ENCODE peak calls at places on chromosomes 7 and 10, in four cellular contexts. One of them, this sample, is unnamed.

GRCh38 chr10:114684822-114685209 is 26.7 kb upstream of the ABLIM1 start:
- DNase-seq in cardiac muscle cell: peak
- DNase-seq in kidney: no peak
- DNase-seq in heart right ventricle: no peak
- DNase-seq in this sample: peak

GRCh38 chr7:1564603-1565022 is 5.2 kb downstream of the PSMG3 start:
- DNase-seq in cardiac muscle cell: no peak
- DNase-seq in kidney: peak
- DNase-seq in heart right ventricle: no peak
- DNase-seq in this sample: no peak

GRCh38 chr7:100867796-100868485 is 754 bp downstream of the TRIP6 start:
- DNase-seq in cardiac muscle cell: no peak
- DNase-seq in kidney: peak
- DNase-seq in heart right ventricle: no peak
- DNase-seq in this sample: no peak

GRCh38 chr7:135160858-135161653 is 9.5 kb downstream of the CYREN start:
- DNase-seq in cardiac muscle cell: peak
- DNase-seq in kidney: no peak
- DNase-seq in heart right ventricle: no peak
- DNase-seq in this sample: no peak

GRCh38 chr7:16260236-16260728 is 161.1 kb downstream of the CRPPA start:
- DNase-seq in cardiac muscle cell: no peak
- DNase-seq in kidney: no peak
- DNase-seq in heart right ventricle: no peak
- DNase-seq in this sample: no peak

GRCh38 chr7:134936893-134937520 is 49.3 kb upstream of the AGBL3 start:
- DNase-seq in cardiac muscle cell: no peak
- DNase-seq in kidney: no peak
- DNase-seq in heart right ventricle: no peak
- DNase-seq in this sample: no peak

GRCh38 chr7:2003931-2004812 is 228.6 kb downstream of the MAD1L1 start:
- DNase-seq in cardiac muscle cell: no peak
- DNase-seq in kidney: peak
- DNase-seq in heart right ventricle: peak
- DNase-seq in this sample: no peak

GRCh38 chr7:152760384-152761115 is 998 bp downstream of the ACTR3B start:
- DNase-seq in cardiac muscle cell: no peak
- DNase-seq in kidney: no peak
- DNase-seq in heart right ventricle: no peak
- DNase-seq in this sample: no peak

GRCh38 chr7:157297071-157297638 is 39.6 kb upstream of the DNAJB6 start:
- DNase-seq in cardiac muscle cell: no peak
- DNase-seq in kidney: no peak
- DNase-seq in heart right ventricle: no peak
- DNase-seq in this sample: no peak

GRCh38 chr7:127365164-127365956 is 27.1 kb downstream of the ZNF800 start:
- DNase-seq in cardiac muscle cell: no peak
- DNase-seq in kidney: no peak
- DNase-seq in heart right ventricle: no peak
- DNase-seq in this sample: no peak

GRCh38 chr7:45923290-45923689 is 2.2 kb upstream of the IGFBP3 start:
- DNase-seq in cardiac muscle cell: peak
- DNase-seq in kidney: peak
- DNase-seq in heart right ventricle: peak
- DNase-seq in this sample: peak

GRCh38 chr10:112801748-112802147 is 148.3 kb upstream of the TCF7L2 start:
- DNase-seq in cardiac muscle cell: no peak
- DNase-seq in kidney: no peak
- DNase-seq in heart right ventricle: no peak
- DNase-seq in this sample: no peak

GRCh38 chr10:114541081-114541833 is 116.8 kb downstream of the ABLIM1 start:
- DNase-seq in cardiac muscle cell: peak
- DNase-seq in kidney: no peak
- DNase-seq in heart right ventricle: peak
- DNase-seq in this sample: no peak

GRCh38 chr7:47941136-47941844 is 7.0 kb downstream of the PKD1L1 start:
- DNase-seq in cardiac muscle cell: peak
- DNase-seq in kidney: peak
- DNase-seq in heart right ventricle: no peak
- DNase-seq in this sample: no peak

GRCh38 chr7:25694690-25695089 is 457.3 kb upstream of the NFE2L3 start:
- DNase-seq in cardiac muscle cell: no peak
- DNase-seq in kidney: no peak
- DNase-seq in heart right ventricle: no peak
- DNase-seq in this sample: no peak

GRCh38 chr7:152189026-152189425 is 163.6 kb downstream of the GALNT11 start:
- DNase-seq in cardiac muscle cell: peak
- DNase-seq in kidney: no peak
- DNase-seq in heart right ventricle: no peak
- DNase-seq in this sample: no peak

GRCh38 chr10:35025916-35026315 is 64.2 kb downstream of the CUL2 start:
- DNase-seq in cardiac muscle cell: peak
- DNase-seq in kidney: no peak
- DNase-seq in heart right ventricle: no peak
- DNase-seq in this sample: no peak

GRCh38 chr7:44636926-44637325 is 30.5 kb downstream of the OGDH start:
- DNase-seq in cardiac muscle cell: no peak
- DNase-seq in kidney: no peak
- DNase-seq in heart right ventricle: no peak
- DNase-seq in this sample: no peak

GRCh38 chr7:152462995-152463713 is 27.4 kb upstream of the KMT2C start:
- DNase-seq in cardiac muscle cell: peak
- DNase-seq in kidney: no peak
- DNase-seq in heart right ventricle: no peak
- DNase-seq in this sample: peak

GRCh38 chr10:61986788-61987187 is 85.3 kb downstream of the ARID5B start:
- DNase-seq in cardiac muscle cell: no peak
- DNase-seq in kidney: no peak
- DNase-seq in heart right ventricle: no peak
- DNase-seq in this sample: no peak

GRCh38 chr10:30502266-30503058 is 68.5 kb downstream of the MAP3K8 start:
- DNase-seq in cardiac muscle cell: peak
- DNase-seq in kidney: no peak
- DNase-seq in heart right ventricle: no peak
- DNase-seq in this sample: peak

GRCh38 chr7:73738612-73739386 is at the start of gene ABHD11:
- DNase-seq in cardiac muscle cell: peak
- DNase-seq in kidney: peak
- DNase-seq in heart right ventricle: peak
- DNase-seq in this sample: peak

GRCh38 chr7:157464111-157464970 is 127.5 kb downstream of the DNAJB6 start:
- DNase-seq in cardiac muscle cell: no peak
- DNase-seq in kidney: no peak
- DNase-seq in heart right ventricle: no peak
- DNase-seq in this sample: no peak

GRCh38 chr10:137606-138005 is 2.4 kb downstream of the ZMYND11 start:
- DNase-seq in cardiac muscle cell: no peak
- DNase-seq in kidney: no peak
- DNase-seq in heart right ventricle: no peak
- DNase-seq in this sample: no peak

GRCh38 chr7:135716677-135717238 is 11.2 kb downstream of the SLC13A4 start:
- DNase-seq in cardiac muscle cell: peak
- DNase-seq in kidney: no peak
- DNase-seq in heart right ventricle: no peak
- DNase-seq in this sample: peak

GRCh38 chr7:99030145-99030856 is 113.6 kb downstream of the SMURF1 start:
- DNase-seq in cardiac muscle cell: no peak
- DNase-seq in kidney: no peak
- DNase-seq in heart right ventricle: no peak
- DNase-seq in this sample: no peak

GRCh38 chr7:130421685-130422084 is 19.1 kb downstream of the CEP41 start:
- DNase-seq in cardiac muscle cell: peak
- DNase-seq in kidney: no peak
- DNase-seq in heart right ventricle: no peak
- DNase-seq in this sample: peak

GRCh38 chr10:4334076-4334475 is 491.9 kb upstream of the AKR1E2 start:
- DNase-seq in cardiac muscle cell: no peak
- DNase-seq in kidney: no peak
- DNase-seq in heart right ventricle: no peak
- DNase-seq in this sample: no peak

GRCh38 chr7:2734761-2735571 is 47.0 kb downstream of the AMZ1 start:
- DNase-seq in cardiac muscle cell: no peak
- DNase-seq in kidney: peak
- DNase-seq in heart right ventricle: no peak
- DNase-seq in this sample: no peak

DNA sequence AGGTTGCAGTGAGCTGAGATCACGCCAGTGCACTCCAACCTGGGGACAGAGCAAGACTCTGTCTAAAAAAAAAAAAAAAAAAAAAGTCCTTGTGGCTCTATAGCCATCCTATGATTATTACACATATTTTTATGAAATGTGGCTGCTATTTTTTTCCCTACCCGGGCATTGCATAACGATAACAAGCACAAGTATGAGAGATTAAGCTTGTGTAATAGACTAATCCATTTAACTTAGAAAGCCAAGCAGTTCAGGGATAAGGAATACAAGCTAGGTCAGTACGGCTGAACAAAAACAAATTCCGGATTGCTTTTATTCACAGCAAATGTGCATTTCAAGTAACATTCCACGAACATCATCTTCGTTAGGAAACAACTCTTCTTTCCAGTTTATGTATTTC is 81.4 kb downstream of the PRTFDC1 start:
- DNase-seq in cardiac muscle cell: peak
- DNase-seq in kidney: no peak
- DNase-seq in heart right ventricle: no peak
- DNase-seq in this sample: no peak
- H3K27ac ChIP-seq in cardiac muscle cell: no peak
- H3K27ac ChIP-seq in kidney: no peak
- H3K27ac ChIP-seq in heart right ventricle: no peak
- H3K27ac ChIP-seq in this sample: no peak

GRCh38 chr10:5608608-5609270 is 57.7 kb downstream of the ASB13 start:
- DNase-seq in cardiac muscle cell: no peak
- DNase-seq in kidney: peak
- DNase-seq in heart right ventricle: no peak
- DNase-seq in this sample: no peak

GRCh38 chr10:5604946-5605345 is 61.4 kb downstream of the ASB13 start:
- DNase-seq in cardiac muscle cell: no peak
- DNase-seq in kidney: peak
- DNase-seq in heart right ventricle: no peak
- DNase-seq in this sample: no peak

GRCh38 chr10:5606321-5606720 is 60.1 kb downstream of the ASB13 start:
- DNase-seq in cardiac muscle cell: no peak
- DNase-seq in kidney: peak
- DNase-seq in heart right ventricle: no peak
- DNase-seq in this sample: no peak

GRCh38 chr10:5607594-5607993 is 58.8 kb downstream of the ASB13 start:
- DNase-seq in cardiac muscle cell: no peak
- DNase-seq in kidney: no peak
- DNase-seq in heart right ventricle: no peak
- DNase-seq in this sample: no peak

GRCh38 chr10:5606864-5607263 is 59.5 kb downstream of the ASB13 start:
- DNase-seq in cardiac muscle cell: no peak
- DNase-seq in kidney: peak
- DNase-seq in heart right ventricle: no peak
- DNase-seq in this sample: no peak
- H3K4me3 ChIP-seq in cardiac muscle cell: no peak
- H3K4me3 ChIP-seq in kidney: no peak
- H3K4me3 ChIP-seq in heart right ventricle: no peak
- H3K4me3 ChIP-seq in this sample: no peak

DNA sequence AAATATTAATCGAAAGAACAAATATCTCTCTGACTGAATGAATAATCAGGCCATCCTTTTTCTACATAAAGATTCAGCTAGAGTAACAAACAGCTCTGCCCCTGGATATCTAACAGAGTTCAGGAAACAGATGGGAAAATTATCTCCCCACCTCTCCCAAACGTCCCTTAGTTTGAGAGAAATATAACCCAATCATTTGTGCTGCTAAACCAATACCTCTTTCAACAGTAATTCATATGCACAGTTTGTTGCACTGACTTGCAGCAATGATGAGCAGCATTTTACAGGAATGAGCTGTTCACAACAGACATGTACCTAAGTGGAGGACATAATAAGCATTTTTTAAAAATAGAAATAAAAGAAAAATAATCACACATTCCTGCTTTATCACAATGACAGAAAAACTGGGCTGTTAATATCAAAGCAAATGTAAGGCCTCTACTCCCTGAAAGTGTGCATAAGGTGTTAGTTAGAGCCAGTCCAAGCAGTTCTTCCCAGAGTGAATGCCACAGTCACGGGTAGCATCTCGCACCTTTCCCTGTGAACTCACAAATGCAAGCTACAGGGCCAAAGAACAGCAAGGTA is 2.3 kb downstream of the CREB3L2 start:
- DNase-seq in cardiac muscle cell: no peak
- DNase-seq in kidney: no peak
- DNase-seq in heart right ventricle: no peak
- DNase-seq in this sample: no peak
- H3K27ac ChIP-seq in cardiac muscle cell: peak
- H3K27ac ChIP-seq in kidney: peak
- H3K27ac ChIP-seq in heart right ventricle: peak
- H3K27ac ChIP-seq in this sample: peak

DNA sequence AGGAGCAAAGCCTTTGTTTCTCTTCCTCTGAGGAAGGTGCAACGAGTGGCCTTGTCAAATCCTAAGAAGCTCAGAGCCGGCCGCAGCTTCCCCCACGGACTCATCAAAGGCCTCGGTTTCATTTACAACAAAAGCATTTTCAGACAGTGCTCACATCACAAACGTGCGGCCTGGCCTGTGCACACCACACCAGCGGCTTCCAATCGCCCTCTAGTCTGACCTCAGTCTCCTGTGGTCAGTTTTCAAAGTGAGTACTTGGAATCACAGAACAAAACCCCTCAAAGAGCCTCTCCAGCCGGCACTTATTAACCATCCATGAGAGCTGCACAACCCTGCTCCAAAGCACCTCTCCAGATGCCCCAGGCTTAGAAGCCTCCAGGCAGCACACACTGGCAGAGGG is 3.3 kb downstream of the RADIL start:
- DNase-seq in cardiac muscle cell: no peak
- DNase-seq in kidney: no peak
- DNase-seq in heart right ventricle: no peak
- DNase-seq in this sample: no peak
- H3K4me3 ChIP-seq in cardiac muscle cell: no peak
- H3K4me3 ChIP-seq in kidney: no peak
- H3K4me3 ChIP-seq in heart right ventricle: peak
- H3K4me3 ChIP-seq in this sample: no peak

DNA sequence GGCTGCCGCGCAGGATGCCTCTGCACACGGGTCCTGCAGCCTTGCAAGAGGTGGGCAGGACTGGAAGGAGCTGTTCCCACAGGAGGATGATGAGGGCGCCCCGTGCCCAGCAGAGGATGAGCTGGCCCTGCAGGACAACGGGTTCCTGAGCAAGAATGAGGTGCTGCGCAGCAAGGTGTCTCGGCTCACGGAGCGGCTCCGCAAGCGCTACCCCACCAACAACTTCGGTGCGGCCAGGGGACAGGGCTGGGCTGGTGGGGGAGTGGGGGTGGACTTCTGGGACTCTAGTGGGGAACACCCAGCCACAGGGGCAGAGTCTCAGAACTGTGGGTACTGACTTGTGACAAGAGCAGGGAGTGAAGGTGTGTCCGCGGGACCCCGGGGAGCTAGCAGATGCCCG is 16.0 kb downstream of the ZFYVE27 start:
- DNase-seq in cardiac muscle cell: no peak
- DNase-seq in kidney: no peak
- DNase-seq in heart right ventricle: no peak
- DNase-seq in this sample: no peak
- H3K27ac ChIP-seq in cardiac muscle cell: no peak
- H3K27ac ChIP-seq in kidney: no peak
- H3K27ac ChIP-seq in heart right ventricle: no peak
- H3K27ac ChIP-seq in this sample: no peak

This sample was measured in SJCRH30.